ENCODE peak calls at places on chromosomes 3 and 15, in four cellular contexts. T is HepG2, F is GM12878, L is K562. R is an unnamed sample.
A peak's percentile ranks its signal among the peaks of the same experiment; 100 is the strongest.

GRCh38 chr3:38020342-38020726 is 9.1 kb downstream of the PLCD1 start:
- DNase-seq in T (no peak), F (no peak), L (no peak), R (no peak)

GRCh38 chr3:10334042-10334441 is 13.1 kb upstream of the SEC13 start:
- DNase-seq in T (no peak), F (no peak), L (no peak), R (no peak)

GRCh38 chr15:77753238-77753873 is 120.6 kb upstream of the LINGO1 start:
- DNase-seq in T (peak; percentile 4), F (no peak), L (peak; percentile 61), R (peak; percentile 71)

GRCh38 chr3:112681822-112682325 is 40.9 kb upstream of the CCDC80 start:
- DNase-seq in T (no peak), F (no peak), L (no peak), R (no peak)

GRCh38 chr15:39969871-39970270 is 36.0 kb downstream of the EIF2AK4 start:
- DNase-seq in T (no peak), F (no peak), L (no peak), R (no peak)

GRCh38 chr15:43299884-43300283 is 30.5 kb downstream of the LCMT2 start:
- DNase-seq in T (no peak), F (no peak), L (no peak), R (no peak)

GRCh38 chr15:90594297-90594696 is 64.6 kb downstream of the CRTC3 start:
- DNase-seq in T (no peak), F (peak; percentile 80), L (no peak), R (no peak)

GRCh38 chr3:47022540-47023161 is 43.2 kb downstream of the NBEAL2 start:
- DNase-seq in T (no peak), F (no peak), L (no peak), R (no peak)

DNA sequence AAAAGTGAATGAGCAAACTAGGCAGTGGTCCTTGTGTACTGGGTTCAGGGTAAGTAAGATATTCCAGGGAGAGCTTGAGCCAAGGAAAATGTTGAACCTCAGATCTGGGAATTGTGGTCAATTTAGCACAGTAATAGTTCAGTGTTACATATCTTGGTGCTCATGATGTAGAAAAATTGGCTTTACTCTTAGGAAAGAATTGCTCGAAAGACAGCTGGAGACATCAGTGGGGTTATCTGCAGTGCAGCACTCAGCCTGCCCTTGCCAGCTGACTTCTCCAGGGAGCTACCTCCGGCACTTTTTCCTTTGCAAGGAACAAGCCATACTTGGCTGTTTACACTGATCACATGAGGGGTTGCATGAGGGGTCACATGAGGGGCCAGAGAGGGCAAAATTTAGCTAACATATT is 92.2 kb downstream of the COL6A6 start:
- DNase-seq in T (no peak), F (no peak), L (no peak), R (no peak)
- TF ChIP-seq TARDBP in T (no peak), F (no peak), L (no peak), R (no peak)

GRCh38 chr3:178275311-178275710 is 260.9 kb upstream of the KCNMB2 start:
- DNase-seq in T (no peak), F (no peak), L (no peak), R (no peak)
- TF ChIP-seq BHLHE40 in T (no peak), F (no peak), L (no peak), R (no peak)

GRCh38 chr15:51737538-51738305 is at the start of gene LYSMD2:
- DNase-seq in T (no peak), F (no peak), L (peak; percentile 73), R (no peak)
- TF ChIP-seq TARDBP in T (no peak), F (peak; percentile 26), L (no peak), R (no peak)

DNA sequence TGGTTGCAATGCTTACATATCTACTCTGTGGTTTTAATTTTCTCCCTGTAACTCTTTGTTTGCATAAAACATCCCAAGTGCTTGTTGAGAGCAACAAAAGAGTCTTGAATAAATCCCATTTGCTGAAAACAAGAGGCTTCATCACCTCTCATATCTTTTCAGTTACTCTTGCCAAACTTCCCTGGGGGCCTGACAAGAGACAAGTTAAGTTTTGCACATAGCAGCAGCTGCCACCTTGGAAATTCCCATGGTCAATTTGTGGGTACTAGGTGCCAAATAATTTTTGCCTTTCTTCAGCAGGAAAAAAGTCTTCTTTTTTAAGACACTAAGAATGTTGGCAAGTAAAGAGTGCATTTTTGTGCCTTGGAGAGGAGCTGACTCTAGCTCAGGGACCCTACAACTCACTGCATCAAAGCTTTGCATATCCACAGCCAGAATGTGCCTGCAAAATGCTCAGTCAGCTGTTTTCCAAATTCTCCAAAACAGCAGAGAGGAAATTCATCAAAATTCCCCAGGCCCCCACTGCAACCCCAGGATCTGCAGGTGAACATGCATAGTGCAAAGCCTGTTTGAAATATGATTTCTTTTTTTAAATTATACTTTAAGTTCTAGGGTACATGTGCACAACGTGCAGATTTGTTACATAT is 41.8 kb downstream of the COLQ start:
- DNase-seq in T (no peak), F (no peak), L (no peak), R (no peak)
- TF ChIP-seq BHLHE40 in T (no peak), F (no peak), L (no peak), R (no peak)

GRCh38 chr15:74053941-74054529 is 28.3 kb downstream of the GOLGA6A start:
- DNase-seq in T (peak; percentile 37), F (peak; percentile 21), L (peak; percentile 82), R (peak; percentile 83)
- TF ChIP-seq TARDBP in T (no peak), F (no peak), L (no peak), R (no peak)

GRCh38 chr3:117721866-117722265 is 1012.3 kb downstream of the TUSC7 start:
- DNase-seq in T (no peak), F (no peak), L (no peak), R (no peak)

GRCh38 chr3:117725314-117725713 is 1015.7 kb downstream of the TUSC7 start:
- DNase-seq in T (no peak), F (no peak), L (no peak), R (no peak)

GRCh38 chr3:117722856-117723255 is 1013.3 kb downstream of the TUSC7 start:
- DNase-seq in T (no peak), F (no peak), L (no peak), R (no peak)

DNA sequence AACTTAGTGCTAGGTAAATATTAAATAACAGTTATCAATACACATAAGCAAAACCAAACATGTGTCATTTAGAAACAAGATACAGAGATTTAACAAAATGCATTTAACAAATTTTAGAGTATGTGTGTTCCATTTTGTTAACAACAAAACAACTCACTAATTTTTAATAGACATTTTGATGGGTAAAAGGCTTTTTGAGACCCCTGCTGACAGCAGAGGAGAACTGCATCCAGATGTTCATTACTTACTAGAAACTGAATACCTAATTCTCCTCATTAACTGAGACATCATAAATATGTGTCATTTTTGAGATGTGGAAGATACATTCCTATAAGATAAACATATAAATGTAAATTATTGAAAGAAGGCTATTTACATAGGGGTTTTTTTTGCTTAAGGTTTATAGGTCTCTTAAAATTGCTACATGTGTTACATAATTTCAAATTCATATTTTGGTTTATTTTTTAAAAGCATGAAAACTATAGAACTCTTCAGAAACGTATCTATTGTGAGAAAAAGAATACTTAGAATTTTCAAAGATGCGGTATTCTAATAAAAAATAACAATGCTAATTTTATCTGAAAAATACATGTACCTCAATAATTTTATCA is 1009.8 kb downstream of the TUSC7 start:
- DNase-seq in T (peak; percentile 8), F (no peak), L (peak; percentile 1), R (peak; percentile 17)
- TF ChIP-seq BHLHE40 in T (no peak), F (no peak), L (no peak), R (no peak)

DNA sequence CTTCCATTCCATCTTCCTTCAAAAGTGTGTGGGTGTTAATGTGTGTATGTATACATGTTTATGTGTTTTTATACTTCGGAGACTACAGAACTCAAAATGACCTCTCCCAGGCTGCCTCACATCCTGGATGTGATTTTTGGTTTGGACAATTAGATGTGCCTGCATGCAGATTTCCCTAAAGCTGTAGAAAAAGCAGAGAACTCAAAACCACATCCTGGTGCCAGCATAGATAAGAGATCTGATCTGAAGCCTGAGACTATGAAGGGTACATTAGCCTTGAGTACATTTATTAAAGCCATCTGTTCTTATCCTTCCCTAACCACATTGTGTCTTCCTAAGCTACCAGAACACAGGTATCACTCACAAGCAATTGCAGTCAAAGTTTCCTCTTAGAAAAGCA is 319.4 kb upstream of the RASGRP1 start:
- DNase-seq in T (no peak), F (no peak), L (no peak), R (no peak)
- TF ChIP-seq TARDBP in T (no peak), F (no peak), L (no peak), R (no peak)

DNA sequence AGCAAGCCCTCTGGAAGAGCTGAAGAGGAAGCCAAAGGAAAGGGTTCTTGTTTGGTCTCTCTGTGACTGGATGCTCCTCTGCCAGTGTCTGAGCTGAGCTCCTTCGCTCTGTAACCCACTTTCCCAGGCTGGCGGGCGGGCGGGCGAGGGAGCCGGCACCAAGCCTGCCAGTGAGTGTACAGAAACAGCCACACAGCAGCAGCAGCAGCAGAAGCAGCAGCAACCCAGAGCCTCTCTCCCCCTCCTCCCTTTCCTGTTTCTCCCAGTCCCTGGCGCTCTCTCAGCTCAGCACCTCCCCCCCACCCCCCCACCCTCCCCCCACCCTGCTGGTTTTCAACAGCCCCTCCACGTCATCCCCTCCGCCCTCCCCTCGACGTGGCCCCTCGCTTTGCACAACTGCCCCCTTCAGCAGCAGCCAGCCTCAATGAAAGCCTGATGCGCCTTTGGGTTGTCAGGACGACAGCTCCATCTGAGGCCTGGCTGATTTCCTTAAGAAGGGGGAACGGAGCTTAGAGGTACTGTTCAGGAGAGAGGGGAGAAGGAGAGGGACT is at the start of gene LSAMP:
- DNase-seq in T (no peak), F (no peak), L (no peak), R (peak; percentile 18)
- TF ChIP-seq BHLHE40 in T (no peak), F (no peak), L (no peak), R (no peak)

DNA sequence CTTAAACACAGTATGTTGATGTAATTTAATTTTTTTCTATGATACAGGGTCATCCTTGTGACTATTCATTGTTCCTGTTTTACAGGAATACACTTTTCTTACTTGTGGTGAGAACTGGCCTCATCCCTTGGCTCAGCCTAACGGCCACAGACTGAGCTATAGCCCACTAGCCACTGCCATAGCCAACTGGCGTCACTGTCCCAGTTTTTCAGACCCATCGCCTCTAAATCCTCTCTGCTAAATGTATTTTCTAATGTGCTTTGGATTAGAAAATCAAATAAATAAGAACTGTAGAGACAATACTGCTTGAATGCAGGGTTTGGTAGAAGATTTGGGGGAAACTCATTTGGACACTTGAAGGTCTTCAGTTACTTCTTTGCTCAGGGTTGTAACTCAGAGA is 113.1 kb downstream of the TIGIT start:
- DNase-seq in T (no peak), F (no peak), L (no peak), R (no peak)
- TF ChIP-seq TARDBP in T (no peak), F (no peak), L (no peak), R (no peak)

DNA sequence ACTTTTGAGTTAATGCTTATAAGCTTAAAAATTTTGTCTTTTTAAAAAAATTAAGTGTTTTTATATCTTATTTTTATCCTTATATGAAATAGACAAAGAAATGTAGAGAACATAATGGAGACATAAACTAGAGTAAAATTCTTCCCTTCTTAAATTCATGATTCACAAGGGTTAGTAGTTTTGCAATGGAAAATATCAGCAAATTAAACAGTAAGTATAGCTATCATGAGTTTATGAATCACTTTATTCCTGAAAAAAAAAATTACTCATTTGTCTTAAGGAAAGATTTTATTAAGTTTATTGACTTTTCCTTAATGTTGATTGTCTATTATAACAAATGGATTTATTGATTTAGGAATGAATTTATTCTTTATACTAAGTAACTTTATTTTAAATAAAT is 4.3 kb downstream of the ATP6V1A start:
- DNase-seq in T (no peak), F (no peak), L (no peak), R (no peak)
- TF ChIP-seq BHLHE40 in T (no peak), F (no peak), L (no peak), R (no peak)

R was measured in HEK293T.